ENCODE peak calls at places on chromosomes 13 and 19, in seven cellular contexts. X is stimulated activated CD4-positive, alpha-beta T cell treated with anti-CD3 and anti-CD28 coated beads, Interleukin-2, amount 100 ng/mL, for 48 hours; O is stimulated activated effector memory CD8-positive, alpha-beta T cell treated with anti-CD3 and anti-CD28 coated beads, Interleukin-12 subunit alpha, Interleukin-12 subunit beta, amount 100 ng/mL, for 72 hours; V is RWPE1; K is T1000; A is GM04504; C is NCI-H460. R is an unnamed sample.

GRCh38 chr13:113649212-113649611 is 8.8 kb downstream of the ATP4B start:
- DNase-seq in X (no peak), O (no peak), V (no peak), K (no peak), A (no peak), C (no peak), R (no peak)

GRCh38 chr19:2026770-2027169 is 11.3 kb upstream of the BTBD2 start:
- DNase-seq in X (no peak), O (no peak), V (no peak), K (no peak), A (no peak), C (no peak), R (no peak)

GRCh38 chr19:44822177-44822576 is 13.3 kb downstream of the BCAM start:
- DNase-seq in X (no peak), O (no peak), V (no peak), K (no peak), A (no peak), C (no peak), R (no peak)

GRCh38 chr13:29861694-29862110 is 11.3 kb upstream of the UBL3 start:
- DNase-seq in X (no peak), O (no peak), V (no peak), K (peak; percentile 65), A (peak; percentile 97), C (no peak), R (no peak)

GRCh38 chr13:48660356-48661076 is 6.8 kb downstream of the CYSLTR2 start:
- DNase-seq in X (no peak), O (no peak), V (no peak), K (no peak), A (no peak), C (no peak), R (no peak)

GRCh38 chr13:91166714-91167511 is 180.6 kb upstream of the MIR17HG start:
- DNase-seq in X (no peak), O (no peak), V (no peak), K (no peak), A (no peak), C (no peak), R (no peak)

GRCh38 chr13:48316826-48317510 is 13.4 kb downstream of the RB1 start:
- DNase-seq in X (no peak), O (no peak), V (no peak), K (no peak), A (no peak), C (no peak), R (no peak)

GRCh38 chr19:41913476-41914190 is 14.6 kb downstream of the ERFL start:
- DNase-seq in X (no peak), O (no peak), V (no peak), K (no peak), A (no peak), C (no peak), R (no peak)

GRCh38 chr19:34291235-34291634 is 36.9 kb downstream of the GARRE1 start:
- DNase-seq in X (no peak), O (no peak), V (no peak), K (no peak), A (no peak), C (no peak), R (no peak)

GRCh38 chr19:48351341-48351752 is 12.4 kb downstream of the TMEM143 start:
- DNase-seq in X (peak; percentile 82), O (peak; percentile 92), V (peak; percentile 45), K (no peak), A (no peak), C (peak; percentile 41), R (peak; percentile 30)

GRCh38 chr19:3880471-3881271 is at the start of gene ATCAY:
- DNase-seq in X (no peak), O (no peak), V (no peak), K (no peak), A (no peak), C (no peak), R (no peak)

GRCh38 chr19:12956446-12957388 is at the start of gene GADD45GIP1:
- DNase-seq in X (peak; percentile 81), O (peak; percentile 91), V (peak; percentile 86), K (peak; percentile 64), A (no peak), C (peak; percentile 61), R (peak; percentile 71)

GRCh38 chr19:48896191-48896720 is 2.3 kb downstream of the TULP2 start:
- DNase-seq in X (no peak), O (no peak), V (no peak), K (no peak), A (no peak), C (no peak), R (no peak)

GRCh38 chr13:93473441-93474270 is 247.0 kb downstream of the GPC6 start:
- DNase-seq in X (no peak), O (no peak), V (no peak), K (no peak), A (no peak), C (no peak), R (peak; percentile 15)

GRCh38 chr19:33628921-33629825 is 7.4 kb downstream of the CHST8 start:
- DNase-seq in X (no peak), O (no peak), V (no peak), K (no peak), A (no peak), C (no peak), R (no peak)

GRCh38 chr19:55478364-55478763 is 1.9 kb downstream of the ZNF628 start:
- DNase-seq in X (no peak), O (no peak), V (no peak), K (no peak), A (no peak), C (no peak), R (no peak)

GRCh38 chr13:105814219-105814901 is 721.1 kb downstream of the EFNB2 start:
- DNase-seq in X (no peak), O (no peak), V (peak; percentile 70), K (no peak), A (no peak), C (no peak), R (no peak)

GRCh38 chr19:19711934-19712828 is 20.7 kb downstream of the ZNF14 start:
- DNase-seq in X (no peak), O (no peak), V (no peak), K (no peak), A (no peak), C (no peak), R (no peak)

GRCh38 chr19:49222011-49222410 is 64.4 kb downstream of the TRPM4 start:
- DNase-seq in X (no peak), O (no peak), V (no peak), K (no peak), A (no peak), C (no peak), R (no peak)